ENCODE peak calls at places on chromosome 22, in five cellular contexts. B is A172, M is RWPE2, T is cardiac fibroblast, O is esophagus squamous epithelium. J is an unnamed sample.

GRCh38 chr22:32951807-32952153 is 106.4 kb downstream of the SYN3 start:
- DNase-seq in O (no peak), M (no peak), T (peak), B (no peak), J (no peak)

GRCh38 chr22:26283330-26283729 is 114.1 kb downstream of the SEZ6L start:
- DNase-seq in B (no peak), M (no peak), O (no peak), T (no peak), J (no peak)

GRCh38 chr22:40009953-40010751 is 15.4 kb downstream of the FAM83F start:
- DNase-seq in M (no peak), B (no peak), T (no peak), O (no peak), J (peak)

GRCh38 chr22:42720263-42721044 is at the start of gene A4GALT:
- DNase-seq in B (no peak), T (peak), O (no peak), M (no peak), J (no peak)

GRCh38 chr22:25759825-25760231 is 17.8 kb downstream of the MYO18B start:
- DNase-seq in O (no peak), M (peak), T (peak), B (peak), J (peak)

GRCh38 chr22:32897400-32897799 is 95.9 kb downstream of the TIMP3 start:
- DNase-seq in M (no peak), T (no peak), B (peak), O (no peak), J (peak)

GRCh38 chr22:38034278-38034882 is 22.8 kb upstream of the PICK1 start:
- DNase-seq in T (peak), M (peak), O (no peak), B (peak), J (peak)

GRCh38 chr22:25334091-25334490 is 114.7 kb downstream of the CRYBB2 start:
- DNase-seq in B (no peak), T (peak), O (no peak), M (no peak), J (peak)

GRCh38 chr22:35212020-35212419 is 45.3 kb upstream of the HMGXB4 start:
- DNase-seq in B (peak), O (no peak), M (no peak), T (peak), J (peak)

GRCh38 chr22:41888638-41889200 is 26.2 kb downstream of the SHISA8 start:
- DNase-seq in O (no peak), B (no peak), M (no peak), T (no peak), J (no peak)

GRCh38 chr22:46103181-46103580 is 47.1 kb upstream of the PPARA start:
- DNase-seq in B (no peak), M (no peak), O (no peak), T (no peak), J (no peak)

J was measured in choroid plexus epithelial cell.